ENCODE peak calls at places on chromosome 15, in seven cellular contexts. One of them, this sample, is unnamed.

GRCh38 chr15:61556037-61556648 is 327.0 kb upstream of the RORA start:
- DNase-seq in B cell: no peak
- DNase-seq in astrocyte of the cerebellum: peak
- DNase-seq in body of pancreas: no peak
- DNase-seq in GM13977: no peak
- DNase-seq in foreskin fibroblast: no peak
- DNase-seq in hepatocyte: no peak
- DNase-seq in this sample: peak

GRCh38 chr15:59313703-59314332 is 58.9 kb downstream of the MYO1E start:
- DNase-seq in B cell: no peak
- DNase-seq in astrocyte of the cerebellum: no peak
- DNase-seq in body of pancreas: peak
- DNase-seq in GM13977: peak
- DNase-seq in foreskin fibroblast: no peak
- DNase-seq in hepatocyte: peak
- DNase-seq in this sample: peak

GRCh38 chr15:90266485-90266884 is 1.0 kb downstream of the NGRN start:
- DNase-seq in B cell: no peak
- DNase-seq in astrocyte of the cerebellum: no peak
- DNase-seq in body of pancreas: no peak
- DNase-seq in GM13977: no peak
- DNase-seq in foreskin fibroblast: peak
- DNase-seq in hepatocyte: no peak
- DNase-seq in this sample: no peak

GRCh38 chr15:50750227-50750597 is 15.3 kb downstream of the SPPL2A start:
- DNase-seq in B cell: no peak
- DNase-seq in astrocyte of the cerebellum: no peak
- DNase-seq in body of pancreas: no peak
- DNase-seq in GM13977: no peak
- DNase-seq in foreskin fibroblast: no peak
- DNase-seq in hepatocyte: no peak
- DNase-seq in this sample: no peak

GRCh38 chr15:70063284-70063991 is 34.3 kb downstream of the TLE3 start:
- DNase-seq in B cell: no peak
- DNase-seq in astrocyte of the cerebellum: no peak
- DNase-seq in body of pancreas: no peak
- DNase-seq in GM13977: no peak
- DNase-seq in foreskin fibroblast: no peak
- DNase-seq in hepatocyte: peak
- DNase-seq in this sample: no peak

GRCh38 chr15:82849556-82850241 is 40.3 kb downstream of the WHAMM start:
- DNase-seq in B cell: peak
- DNase-seq in astrocyte of the cerebellum: peak
- DNase-seq in body of pancreas: peak
- DNase-seq in GM13977: peak
- DNase-seq in foreskin fibroblast: peak
- DNase-seq in hepatocyte: peak
- DNase-seq in this sample: peak

GRCh38 chr15:70451861-70452653 is 311.3 kb downstream of the UACA start:
- DNase-seq in B cell: no peak
- DNase-seq in astrocyte of the cerebellum: no peak
- DNase-seq in body of pancreas: no peak
- DNase-seq in GM13977: no peak
- DNase-seq in foreskin fibroblast: no peak
- DNase-seq in hepatocyte: no peak
- DNase-seq in this sample: no peak

GRCh38 chr15:96625251-96625650 is 294.8 kb downstream of the NR2F2 start:
- DNase-seq in B cell: no peak
- DNase-seq in astrocyte of the cerebellum: no peak
- DNase-seq in body of pancreas: no peak
- DNase-seq in GM13977: no peak
- DNase-seq in foreskin fibroblast: no peak
- DNase-seq in hepatocyte: no peak
- DNase-seq in this sample: no peak

GRCh38 chr15:52307847-52308246 is 12.2 kb upstream of the MYO5C start:
- DNase-seq in B cell: no peak
- DNase-seq in astrocyte of the cerebellum: no peak
- DNase-seq in body of pancreas: no peak
- DNase-seq in GM13977: no peak
- DNase-seq in foreskin fibroblast: no peak
- DNase-seq in hepatocyte: no peak
- DNase-seq in this sample: no peak

GRCh38 chr15:73305331-73306211 is 63.2 kb downstream of the HCN4 start:
- DNase-seq in B cell: no peak
- DNase-seq in astrocyte of the cerebellum: peak
- DNase-seq in body of pancreas: peak
- DNase-seq in GM13977: peak
- DNase-seq in foreskin fibroblast: peak
- DNase-seq in hepatocyte: peak
- DNase-seq in this sample: peak

GRCh38 chr15:96338772-96339661 is 8.5 kb downstream of the NR2F2 start:
- DNase-seq in B cell: no peak
- DNase-seq in astrocyte of the cerebellum: no peak
- DNase-seq in body of pancreas: no peak
- DNase-seq in GM13977: no peak
- DNase-seq in foreskin fibroblast: no peak
- DNase-seq in hepatocyte: no peak
- DNase-seq in this sample: no peak

GRCh38 chr15:99100245-99101173 is 4.4 kb upstream of the SYNM start:
- DNase-seq in B cell: no peak
- DNase-seq in astrocyte of the cerebellum: peak
- DNase-seq in body of pancreas: peak
- DNase-seq in GM13977: peak
- DNase-seq in foreskin fibroblast: peak
- DNase-seq in hepatocyte: peak
- DNase-seq in this sample: peak

GRCh38 chr15:91186892-91187644 is 87.0 kb downstream of the SV2B start:
- DNase-seq in B cell: no peak
- DNase-seq in astrocyte of the cerebellum: peak
- DNase-seq in body of pancreas: peak
- DNase-seq in GM13977: no peak
- DNase-seq in foreskin fibroblast: no peak
- DNase-seq in hepatocyte: peak
- DNase-seq in this sample: peak

GRCh38 chr15:93362821-93363220 is 273.8 kb upstream of the RGMA start:
- DNase-seq in B cell: no peak
- DNase-seq in astrocyte of the cerebellum: no peak
- DNase-seq in body of pancreas: no peak
- DNase-seq in GM13977: no peak
- DNase-seq in foreskin fibroblast: no peak
- DNase-seq in hepatocyte: peak
- DNase-seq in this sample: no peak

GRCh38 chr15:45456212-45457106 is 66.1 kb downstream of the SLC30A4 start:
- DNase-seq in B cell: no peak
- DNase-seq in astrocyte of the cerebellum: peak
- DNase-seq in body of pancreas: peak
- DNase-seq in GM13977: peak
- DNase-seq in foreskin fibroblast: peak
- DNase-seq in hepatocyte: peak
- DNase-seq in this sample: peak

GRCh38 chr15:47506543-47507090 is 210.7 kb upstream of the SEMA6D start:
- DNase-seq in B cell: no peak
- DNase-seq in astrocyte of the cerebellum: no peak
- DNase-seq in body of pancreas: no peak
- DNase-seq in GM13977: no peak
- DNase-seq in foreskin fibroblast: no peak
- DNase-seq in hepatocyte: no peak
- DNase-seq in this sample: no peak

GRCh38 chr15:70580286-70580685 is 183.1 kb downstream of the UACA start:
- DNase-seq in B cell: no peak
- DNase-seq in astrocyte of the cerebellum: no peak
- DNase-seq in body of pancreas: no peak
- DNase-seq in GM13977: no peak
- DNase-seq in foreskin fibroblast: no peak
- DNase-seq in hepatocyte: no peak
- DNase-seq in this sample: no peak

GRCh38 chr15:70741677-70742293 is 21.6 kb downstream of the UACA start:
- DNase-seq in B cell: no peak
- DNase-seq in astrocyte of the cerebellum: no peak
- DNase-seq in body of pancreas: no peak
- DNase-seq in GM13977: no peak
- DNase-seq in foreskin fibroblast: peak
- DNase-seq in hepatocyte: no peak
- DNase-seq in this sample: peak

DNA sequence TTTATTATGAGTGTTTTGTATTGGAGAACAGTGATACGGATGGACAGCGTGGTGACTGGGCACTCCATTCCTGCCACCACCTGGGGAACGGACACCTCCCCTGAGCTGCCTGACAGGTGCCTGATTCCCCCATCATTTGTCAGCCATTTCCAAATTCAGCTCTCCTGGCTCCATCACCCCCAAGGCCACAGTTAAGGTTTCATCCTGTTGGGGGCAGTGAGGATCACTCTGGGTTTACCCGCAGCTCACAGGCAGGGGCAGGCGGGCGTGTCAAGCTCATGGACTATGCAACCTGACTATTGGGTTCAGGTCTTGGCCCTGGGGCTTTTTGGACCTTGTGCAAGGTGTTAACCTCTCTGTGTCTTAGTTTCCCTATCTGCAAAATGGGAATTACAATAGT is 76.3 kb downstream of the RAB11A start:
- DNase-seq in B cell: no peak
- DNase-seq in astrocyte of the cerebellum: no peak
- DNase-seq in body of pancreas: no peak
- DNase-seq in GM13977: no peak
- DNase-seq in foreskin fibroblast: no peak
- DNase-seq in hepatocyte: no peak
- DNase-seq in this sample: no peak
- TF ChIP-seq CTCF in B cell: no peak
- TF ChIP-seq CTCF in astrocyte of the cerebellum: no peak
- TF ChIP-seq CTCF in body of pancreas: no peak
- TF ChIP-seq CTCF in GM13977: no peak
- TF ChIP-seq CTCF in foreskin fibroblast: no peak
- TF ChIP-seq CTCF in hepatocyte: no peak
- TF ChIP-seq CTCF in this sample: no peak

GRCh38 chr15:42154576-42155355 is 1.7 kb downstream of the PLA2G4F start:
- DNase-seq in B cell: peak
- DNase-seq in astrocyte of the cerebellum: no peak
- DNase-seq in body of pancreas: no peak
- DNase-seq in GM13977: no peak
- DNase-seq in foreskin fibroblast: no peak
- DNase-seq in hepatocyte: no peak
- DNase-seq in this sample: no peak
- TF ChIP-seq CTCF in B cell: no peak
- TF ChIP-seq CTCF in astrocyte of the cerebellum: no peak
- TF ChIP-seq CTCF in body of pancreas: no peak
- TF ChIP-seq CTCF in GM13977: no peak
- TF ChIP-seq CTCF in foreskin fibroblast: no peak
- TF ChIP-seq CTCF in hepatocyte: no peak
- TF ChIP-seq CTCF in this sample: no peak

DNA sequence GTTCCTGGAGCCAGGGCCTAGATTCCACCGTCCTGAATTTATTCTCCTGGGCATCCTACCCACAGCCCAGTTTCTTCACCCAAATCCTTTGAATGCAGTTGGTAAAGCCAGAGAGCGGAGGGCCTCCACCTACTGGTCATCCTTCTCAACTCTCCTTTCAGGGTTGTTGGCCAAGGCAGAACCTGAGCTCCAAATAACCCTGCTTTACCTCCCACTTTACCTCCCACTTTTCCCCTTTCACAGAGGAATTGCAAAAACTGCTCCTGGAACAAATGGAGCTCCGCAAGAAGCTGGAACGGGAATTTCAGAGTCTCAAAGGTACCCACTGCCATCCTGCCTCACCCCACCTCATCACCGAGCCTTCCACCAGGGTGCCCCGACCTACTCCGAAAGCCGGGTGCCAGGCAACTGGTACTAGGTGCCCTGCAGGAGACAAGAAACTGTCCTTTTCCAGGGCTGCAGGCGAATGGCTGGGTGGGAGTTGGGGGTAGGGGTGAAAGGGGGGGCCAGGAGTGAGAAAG is 6.8 kb downstream of the SKOR1 start:
- DNase-seq in B cell: no peak
- DNase-seq in astrocyte of the cerebellum: no peak
- DNase-seq in body of pancreas: no peak
- DNase-seq in GM13977: peak
- DNase-seq in foreskin fibroblast: no peak
- DNase-seq in hepatocyte: no peak
- DNase-seq in this sample: no peak
- TF ChIP-seq CTCF in B cell: no peak
- TF ChIP-seq CTCF in astrocyte of the cerebellum: peak
- TF ChIP-seq CTCF in body of pancreas: no peak
- TF ChIP-seq CTCF in GM13977: peak
- TF ChIP-seq CTCF in foreskin fibroblast: peak
- TF ChIP-seq CTCF in hepatocyte: peak
- TF ChIP-seq CTCF in this sample: peak

GRCh38 chr15:33150993-33151392 is 43.5 kb downstream of the FMN1 start:
- DNase-seq in B cell: no peak
- DNase-seq in astrocyte of the cerebellum: no peak
- DNase-seq in body of pancreas: no peak
- DNase-seq in GM13977: no peak
- DNase-seq in foreskin fibroblast: no peak
- DNase-seq in hepatocyte: no peak
- DNase-seq in this sample: no peak

GRCh38 chr15:33149919-33150318 is 44.6 kb downstream of the FMN1 start:
- DNase-seq in B cell: no peak
- DNase-seq in astrocyte of the cerebellum: peak
- DNase-seq in body of pancreas: no peak
- DNase-seq in GM13977: no peak
- DNase-seq in foreskin fibroblast: peak
- DNase-seq in hepatocyte: no peak
- DNase-seq in this sample: no peak

GRCh38 chr15:33152502-33153109 is 41.9 kb downstream of the FMN1 start:
- DNase-seq in B cell: no peak
- DNase-seq in astrocyte of the cerebellum: peak
- DNase-seq in body of pancreas: no peak
- DNase-seq in GM13977: no peak
- DNase-seq in foreskin fibroblast: peak
- DNase-seq in hepatocyte: no peak
- DNase-seq in this sample: no peak

GRCh38 chr15:33148129-33148850 is 46.2 kb downstream of the FMN1 start:
- DNase-seq in B cell: no peak
- DNase-seq in astrocyte of the cerebellum: no peak
- DNase-seq in body of pancreas: no peak
- DNase-seq in GM13977: no peak
- DNase-seq in foreskin fibroblast: no peak
- DNase-seq in hepatocyte: no peak
- DNase-seq in this sample: no peak

DNA sequence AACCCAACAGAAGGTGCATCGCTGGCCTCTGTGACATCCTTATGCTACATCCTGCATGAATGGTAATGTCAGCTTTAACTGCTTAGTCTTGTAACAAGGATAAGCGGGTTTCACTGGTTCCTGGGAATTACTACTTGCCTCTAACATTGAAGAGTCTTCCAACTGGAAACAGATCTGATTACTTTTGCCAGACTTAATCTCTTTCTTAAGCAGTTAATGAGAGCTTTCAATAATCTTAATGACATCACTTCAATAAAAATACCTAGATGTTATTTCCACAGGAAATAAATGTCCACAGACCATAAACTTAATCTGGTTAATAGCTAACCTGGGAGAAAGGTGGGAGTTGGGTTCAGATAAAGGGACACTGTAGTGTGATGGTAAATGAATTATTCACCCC is 44.0 kb downstream of the FMN1 start:
- DNase-seq in B cell: no peak
- DNase-seq in astrocyte of the cerebellum: no peak
- DNase-seq in body of pancreas: no peak
- DNase-seq in GM13977: no peak
- DNase-seq in foreskin fibroblast: no peak
- DNase-seq in hepatocyte: no peak
- DNase-seq in this sample: no peak
- TF ChIP-seq CTCF in B cell: no peak
- TF ChIP-seq CTCF in astrocyte of the cerebellum: no peak
- TF ChIP-seq CTCF in body of pancreas: no peak
- TF ChIP-seq CTCF in GM13977: no peak
- TF ChIP-seq CTCF in foreskin fibroblast: no peak
- TF ChIP-seq CTCF in hepatocyte: no peak
- TF ChIP-seq CTCF in this sample: no peak

GRCh38 chr15:36050899-36051298 is 504.9 kb upstream of the DPH6 start:
- DNase-seq in B cell: no peak
- DNase-seq in astrocyte of the cerebellum: no peak
- DNase-seq in body of pancreas: no peak
- DNase-seq in GM13977: no peak
- DNase-seq in foreskin fibroblast: no peak
- DNase-seq in hepatocyte: no peak
- DNase-seq in this sample: no peak
- TF ChIP-seq CTCF in B cell: no peak
- TF ChIP-seq CTCF in astrocyte of the cerebellum: no peak
- TF ChIP-seq CTCF in body of pancreas: no peak
- TF ChIP-seq CTCF in GM13977: no peak
- TF ChIP-seq CTCF in foreskin fibroblast: no peak
- TF ChIP-seq CTCF in hepatocyte: no peak
- TF ChIP-seq CTCF in this sample: no peak

This sample was measured in Calu3.